ENCODE peak calls at places on chromosomes 4 and X, in seven cellular contexts. J, I, N, G, E, Y and V are unnamed samples.

GRCh38 chr4:87363552-87363951 is 27.4 kb downstream of the HSD17B11 start:
- DNase-seq in E (no peak), I (no peak), Y (no peak), N (no peak), G (no peak), J (no peak), V (peak; percentile 24)

GRCh38 chrX:9055354-9055753 is 21.4 kb upstream of the FAM9B start:
- DNase-seq in N (no peak), I (no peak), G (no peak), Y (no peak), J (no peak), E (no peak), V (no peak)

GRCh38 chr4:48796191-48796926 is 16.3 kb upstream of the FRYL start:
- DNase-seq in I (no peak), G (no peak), E (no peak), N (no peak), J (no peak), Y (no peak), V (no peak)

GRCh38 chr4:145218251-145218650 is 37.9 kb upstream of the OTUD4 start:
- DNase-seq in I (no peak), N (no peak), Y (no peak), J (no peak), E (peak; percentile 17), G (no peak), V (no peak)

GRCh38 chr4:26201119-26201518 is 119.7 kb upstream of the RBPJ start:
- DNase-seq in I (no peak), J (no peak), N (no peak), G (no peak), Y (no peak), E (no peak), V (no peak)

GRCh38 chrX:65607070-65607742 is 60.2 kb upstream of the MSN start:
- DNase-seq in I (no peak), J (no peak), G (no peak), Y (no peak), N (no peak), E (no peak), V (no peak)

GRCh38 chrX:37350034-37350365 is 836 bp downstream of the PRRG1 start:
- DNase-seq in G (no peak), N (no peak), E (no peak), J (no peak), I (no peak), Y (no peak), V (no peak)

GRCh38 chrX:24166078-24166477 is 16.5 kb downstream of the ZFX start:
- DNase-seq in N (no peak), Y (no peak), G (no peak), I (no peak), E (no peak), J (no peak), V (no peak)

GRCh38 chr4:158131037-158131436 is 41.8 kb downstream of the GASK1B start:
- DNase-seq in J (no peak), E (no peak), N (no peak), G (no peak), Y (no peak), I (no peak), V (no peak)

GRCh38 chrX:119757646-119757978 is 776 bp upstream of the SOWAHD start:
- DNase-seq in G (no peak), J (no peak), E (no peak), I (no peak), N (no peak), Y (no peak), V (no peak)

GRCh38 chr4:75724867-75725724 is 719 bp downstream of the USO1 start:
- DNase-seq in I (peak; percentile 91), J (peak; percentile 84), N (peak; percentile 86), E (peak; percentile 84), Y (peak; percentile 54), G (peak; percentile 34), V (no peak)

GRCh38 chrX:64427787-64428186 is 32.5 kb upstream of the MTMR8 start:
- DNase-seq in J (no peak), E (no peak), I (peak; percentile 15), Y (no peak), G (no peak), N (no peak), V (no peak)

GRCh38 chr4:1113311-1114009 is at the start of gene RNF212:
- DNase-seq in E (peak; percentile 88), G (peak; percentile 44), Y (peak; percentile 24), N (no peak), I (peak; percentile 39), J (no peak), V (no peak)

GRCh38 chr4:31104033-31104432 is 383.9 kb downstream of the PCDH7 start:
- DNase-seq in Y (no peak), G (no peak), I (no peak), N (no peak), E (no peak), J (no peak), V (no peak)

GRCh38 chr4:100742045-100742444 is 224.2 kb upstream of the EMCN start:
- DNase-seq in N (no peak), Y (no peak), I (peak; percentile 4), G (no peak), J (no peak), E (peak; percentile 4), V (no peak)

GRCh38 chr4:137203601-137204000 is 328.7 kb downstream of the PCDH18 start:
- DNase-seq in I (no peak), G (no peak), J (no peak), N (no peak), Y (no peak), E (no peak), V (no peak)

GRCh38 chr4:1490906-1491629 is 84.8 kb upstream of the NKX1-1 start:
- DNase-seq in E (peak; percentile 68), G (no peak), I (no peak), J (peak; percentile 66), N (no peak), Y (no peak), V (no peak)

GRCh38 chrX:70508296-70508911 is 63.8 kb downstream of the DLG3 start:
- DNase-seq in G (no peak), E (peak; percentile 28), J (no peak), I (peak; percentile 5), Y (no peak), N (no peak), V (no peak)

GRCh38 chr4:21641696-21642095 is 306.9 kb downstream of the KCNIP4 start:
- DNase-seq in I (no peak), E (no peak), J (no peak), N (no peak), G (no peak), Y (no peak), V (no peak)

GRCh38 chr4:183571350-183572076 is 66.7 kb downstream of the ING2 start:
- DNase-seq in N (no peak), G (no peak), I (no peak), Y (no peak), J (no peak), E (no peak), V (no peak)

GRCh38 chrX:24955372-24955771 is 60.4 kb downstream of the ARX start:
- DNase-seq in N (no peak), G (no peak), Y (no peak), E (no peak), I (no peak), J (no peak), V (no peak)

GRCh38 chrX:46727445-46727844 is 31.5 kb downstream of the SLC9A7 start:
- DNase-seq in N (no peak), G (no peak), Y (no peak), J (no peak), E (no peak), I (no peak), V (no peak)

GRCh38 chrX:129717902-129718301 is 20.9 kb upstream of the XPNPEP2 start:
- DNase-seq in G (no peak), E (peak; percentile 53), I (no peak), Y (no peak), N (peak; percentile 59), J (no peak), V (no peak)

GRCh38 chrX:55143621-55144020 is 54.8 kb downstream of the PAGE2 start:
- DNase-seq in N (no peak), E (no peak), G (no peak), Y (no peak), J (no peak), I (no peak), V (no peak)

GRCh38 chr4:143186634-143187033 is 1.9 kb downstream of the USP38 start:
- DNase-seq in Y (no peak), E (no peak), G (peak; percentile 14), I (peak; percentile 6), N (no peak), J (no peak), V (no peak)

GRCh38 chr4:4852591-4853362 is 6.7 kb upstream of the MSX1 start:
- DNase-seq in N (peak; percentile 67), Y (no peak), J (no peak), G (no peak), I (peak; percentile 81), E (peak; percentile 92), V (no peak)
- H3K4me3 ChIP-seq in N (peak overlapping the region; percentile 23), Y (peak overlapping the region; percentile 22), J (peak overlapping the region; percentile 40), G (peak overlapping the region; percentile 37), I (peak overlapping the region; percentile 26), E (peak overlapping the region; percentile 19), V (no peak overlapping the region)

GRCh38 chrX:22135171-22135711 is 103.1 kb downstream of the PHEX start:
- DNase-seq in I (no peak), J (no peak), E (no peak), G (no peak), Y (no peak), N (no peak), V (no peak)

GRCh38 chrX:22136711-22137110 is 104.6 kb downstream of the PHEX start:
- DNase-seq in N (no peak), G (no peak), E (no peak), I (no peak), Y (no peak), J (no peak), V (no peak)

GRCh38 chrX:22128961-22129360 is 96.8 kb downstream of the PHEX start:
- DNase-seq in N (no peak), J (no peak), G (no peak), Y (no peak), E (no peak), I (no peak), V (no peak)

GRCh38 chrX:22135994-22136684 is 104.0 kb downstream of the PHEX start:
- DNase-seq in Y (no peak), E (no peak), J (no peak), I (peak; percentile 67), N (no peak), G (peak; percentile 42), V (peak; percentile 50)

DNA sequence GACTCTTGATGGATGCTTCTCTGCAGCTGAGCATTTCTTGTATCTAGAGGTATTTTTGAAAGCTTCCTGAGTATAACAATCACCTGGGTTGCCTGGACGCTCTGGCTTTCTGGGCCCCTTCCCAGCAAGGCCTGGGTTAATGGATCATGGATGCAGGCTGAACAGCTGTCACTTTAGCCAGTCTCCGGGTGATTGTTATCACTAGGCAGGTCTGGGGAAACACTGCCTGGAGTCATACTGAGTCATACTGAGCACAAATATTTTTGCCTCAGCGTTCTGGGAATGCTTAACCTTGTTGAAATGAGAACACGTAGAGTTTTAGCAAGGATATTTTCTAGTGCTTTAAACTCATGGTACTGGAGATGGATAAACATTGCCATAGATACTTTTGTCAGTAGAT is 102.6 kb downstream of the PHEX start:
- DNase-seq in G (no peak), N (no peak), J (no peak), Y (no peak), I (no peak), E (no peak), V (no peak)
- H3K4me3 ChIP-seq in G (no peak overlapping the region), N (no peak overlapping the region), J (no peak overlapping the region), Y (no peak overlapping the region), I (no peak overlapping the region), E (no peak overlapping the region), V (no peak overlapping the region)

GRCh38 chrX:131058136-131058868 is at the start of gene ARHGAP36:
- DNase-seq in E (peak; percentile 72), J (no peak), G (no peak), Y (no peak), N (no peak), I (peak; percentile 56), V (no peak)
- H3K4me3 ChIP-seq in E (peak within 1 kb of the TSS; percentile 38), J (no peak within 1 kb of the TSS), G (no peak within 1 kb of the TSS), Y (no peak within 1 kb of the TSS), N (no peak within 1 kb of the TSS), I (peak within 1 kb of the TSS; percentile 40), V (no peak within 1 kb of the TSS)

GRCh38 chrX:2485460-2485753 is 15.4 kb downstream of the DHRSX start:
- DNase-seq in Y (no peak), N (no peak), G (no peak), E (no peak), J (no peak), I (no peak), V (no peak)
- H3K4me3 ChIP-seq in Y (no peak overlapping the region), N (no peak overlapping the region), G (no peak overlapping the region), E (no peak overlapping the region), J (peak overlapping the region; percentile 24), I (no peak overlapping the region), V (no peak overlapping the region)